ENCODE peak calls at places on chromosomes 4 and X, in four cellular contexts. G is H1, F is K562, S is HepG2. W is an unnamed sample.

GRCh38 chr4:55444822-55445221 is 49.1 kb downstream of the TMEM165 start:
- DNase-seq in G (no peak), S (peak), F (no peak), W (peak)

GRCh38 chr4:4673070-4673469 is 131.2 kb upstream of the STX18 start:
- DNase-seq in F (peak), S (no peak), G (peak), W (peak)

GRCh38 chr4:137768196-137768595 is 235.9 kb upstream of the PCDH18 start:
- DNase-seq in F (no peak), S (no peak), G (no peak), W (no peak)

GRCh38 chr4:170089743-170090666 is at the start of gene AADAT:
- DNase-seq in F (peak), G (peak), S (peak), W (peak)

GRCh38 chr4:24734511-24734910 is 60.9 kb upstream of the SOD3 start:
- DNase-seq in S (no peak), F (no peak), G (no peak), W (no peak)

GRCh38 chr4:148310756-148311155 is 131.5 kb downstream of the NR3C2 start:
- DNase-seq in S (no peak), F (no peak), G (no peak), W (no peak)

GRCh38 chrX:67545772-67546495 is 2.1 kb downstream of the AR start:
- DNase-seq in S (no peak), F (no peak), G (no peak), W (no peak)

GRCh38 chr4:189090174-189090814 is 850.4 kb upstream of the FRG1 start:
- DNase-seq in F (no peak), G (no peak), S (peak), W (peak)

GRCh38 chr4:7155611-7156071 is 36.7 kb upstream of the SORCS2 start:
- DNase-seq in F (peak), G (no peak), S (no peak), W (no peak)

GRCh38 chr4:25085621-25086020 is 54.9 kb upstream of the LGI2 start:
- DNase-seq in F (no peak), S (no peak), G (no peak), W (no peak)

GRCh38 chr4:124203613-124204284 is 508.8 kb downstream of the ANKRD50 start:
- DNase-seq in G (no peak), F (no peak), S (no peak), W (no peak)

GRCh38 chr4:26022346-26022891 is 108.4 kb downstream of the SMIM20 start:
- DNase-seq in G (no peak), F (no peak), S (peak), W (no peak)

GRCh38 chr4:80447493-80447892 is 112.0 kb downstream of the CFAP299 start:
- DNase-seq in F (no peak), G (no peak), S (no peak), W (no peak)

GRCh38 chrX:68874076-68874475 is 45.3 kb downstream of the EFNB1 start:
- DNase-seq in F (no peak), S (no peak), G (no peak), W (no peak)

GRCh38 chrX:6325437-6325836 is 96.8 kb upstream of the NLGN4X start:
- DNase-seq in F (no peak), S (no peak), G (no peak), W (no peak)

GRCh38 chr4:159272341-159273125 is 169.7 kb downstream of the RAPGEF2 start:
- DNase-seq in S (no peak), G (no peak), F (no peak), W (no peak)

DNA sequence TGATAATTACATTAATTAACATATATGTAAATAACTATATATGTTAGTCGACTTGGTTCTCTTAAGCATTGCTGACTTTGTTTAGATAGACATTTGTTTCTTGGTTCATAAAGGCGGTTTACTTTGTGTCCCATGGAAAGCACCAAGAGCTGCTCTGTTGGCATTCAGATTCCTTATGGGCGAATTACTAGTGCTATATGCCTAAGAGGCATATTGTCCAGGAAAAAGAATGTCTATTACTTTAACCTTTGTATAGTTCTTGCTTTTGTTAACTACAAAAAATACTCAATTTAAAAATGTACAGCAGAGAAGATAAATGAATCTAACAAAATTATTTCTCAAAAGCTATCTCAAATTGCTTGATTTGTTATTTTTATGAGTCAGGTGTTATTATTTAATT is 532.8 kb downstream of the FAT4 start:
- DNase-seq in S (no peak), G (no peak), F (no peak), W (no peak)
- TF ChIP-seq FOSL1 in S (no peak), G (no peak), F (no peak), W (no peak)

DNA sequence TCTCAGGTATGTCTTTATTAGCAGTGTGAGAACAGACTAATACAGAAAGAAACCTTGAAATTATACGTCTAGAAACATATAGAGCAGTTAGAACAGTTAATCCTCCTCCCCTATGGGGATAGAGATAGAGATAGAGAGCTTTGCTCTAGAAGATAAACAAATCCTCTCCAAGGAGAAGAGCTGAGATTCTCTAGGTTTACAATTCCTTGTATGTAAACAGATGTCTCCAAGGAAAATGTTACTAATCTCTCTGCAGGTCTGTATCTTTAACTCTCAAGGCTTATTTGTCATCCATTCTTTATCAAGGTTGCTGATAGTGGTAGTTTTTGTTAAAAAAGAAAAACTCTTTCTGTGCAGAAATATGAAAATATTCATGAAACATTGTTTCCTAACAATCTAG is 282.1 kb upstream of the GIMD1 start:
- DNase-seq in G (no peak), F (no peak), S (no peak), W (no peak)
- TF ChIP-seq ZNF274 in G (no peak), F (no peak), S (no peak), W (no peak)

GRCh38 chr4:39700500-39700899 is 2.6 kb downstream of the UBE2K start:
- DNase-seq in S (no peak), G (no peak), F (no peak), W (no peak)

GRCh38 chr4:39702716-39703115 is 4.8 kb downstream of the UBE2K start:
- DNase-seq in G (no peak), S (no peak), F (no peak), W (no peak)

GRCh38 chr4:39710098-39710896 is 12.4 kb downstream of the UBE2K start:
- DNase-seq in F (no peak), S (no peak), G (no peak), W (no peak)

GRCh38 chr4:39706829-39707511 is 9.0 kb downstream of the UBE2K start:
- DNase-seq in F (no peak), S (no peak), G (no peak), W (no peak)

GRCh38 chr4:39706334-39706733 is 8.4 kb downstream of the UBE2K start:
- DNase-seq in G (no peak), S (peak), F (no peak), W (peak)
- H3K4me2 ChIP-seq in G (no peak), S (no peak), F (no peak), W (peak)

GRCh38 chrX:55132416-55132815 is 43.6 kb downstream of the PAGE2 start:
- DNase-seq in S (no peak), F (no peak), G (no peak), W (no peak)

DNA sequence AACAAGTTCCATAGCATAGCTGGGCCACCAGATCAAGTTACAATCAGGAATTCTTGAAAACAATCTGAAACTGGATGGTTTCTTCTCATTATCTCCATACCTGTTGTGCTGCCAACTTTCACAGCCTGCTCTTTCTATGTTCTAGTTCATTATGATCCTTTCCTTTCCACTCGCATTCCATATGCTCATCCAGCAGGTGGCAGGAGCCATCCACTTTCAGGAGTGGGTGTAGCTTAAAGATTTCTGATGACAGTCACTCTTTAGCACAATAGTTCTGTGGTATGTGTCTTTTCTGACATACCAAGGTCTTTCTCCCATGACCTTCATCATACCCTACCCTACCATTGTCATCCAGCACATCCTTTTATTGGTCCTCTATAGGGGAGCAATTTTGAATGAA is 46.4 kb downstream of the PAGE2 start:
- DNase-seq in F (peak), G (no peak), S (peak), W (peak)
- TF ChIP-seq FOSL1 in F (no peak), G (no peak), S (no peak), W (no peak)

GRCh38 chrX:13938053-13938765 is 91.5 kb downstream of the GEMIN8 start:
- DNase-seq in S (no peak), F (no peak), G (no peak), W (no peak)
- TF ChIP-seq ZNF274 in S (no peak), F (no peak), G (no peak), W (no peak)